ENCODE peak calls at places on chromosomes 16 and 17, in eight cellular contexts. One of them, this sample, is unnamed.

GRCh38 chr17:80847506-80848230 is 144.0 kb upstream of the CHMP6 start:
- DNase-seq in EL: no peak
- DNase-seq in SK-N-DZ: no peak
- DNase-seq in DMS153: no peak
- DNase-seq in NCI-H345: no peak
- DNase-seq in left kidney: no peak
- DNase-seq in activated naive CD4-positive, alpha-beta T cell: peak; percentile 46
- DNase-seq in stimulated activated CD8-positive, alpha-beta memory T cell treated with anti-CD3 and anti-CD28 coated beads, Interleukin-7, amount 100 ng/mL, for 1 hour: peak; percentile 42
- DNase-seq in this sample: peak; percentile 73

GRCh38 chr16:9898121-9898520 is 284.1 kb downstream of the GRIN2A start:
- DNase-seq in EL: no peak
- DNase-seq in SK-N-DZ: no peak
- DNase-seq in DMS153: no peak
- DNase-seq in NCI-H345: no peak
- DNase-seq in left kidney: no peak
- DNase-seq in activated naive CD4-positive, alpha-beta T cell: no peak
- DNase-seq in stimulated activated CD8-positive, alpha-beta memory T cell treated with anti-CD3 and anti-CD28 coated beads, Interleukin-7, amount 100 ng/mL, for 1 hour: no peak
- DNase-seq in this sample: no peak

GRCh38 chr16:80971814-80972213 is 34.9 kb downstream of the CMC2 start:
- DNase-seq in EL: no peak
- DNase-seq in SK-N-DZ: peak; percentile 26
- DNase-seq in DMS153: no peak
- DNase-seq in NCI-H345: no peak
- DNase-seq in left kidney: peak; percentile 39
- DNase-seq in activated naive CD4-positive, alpha-beta T cell: no peak
- DNase-seq in stimulated activated CD8-positive, alpha-beta memory T cell treated with anti-CD3 and anti-CD28 coated beads, Interleukin-7, amount 100 ng/mL, for 1 hour: no peak
- DNase-seq in this sample: no peak

GRCh38 chr17:82327289-82327688 is 6.3 kb downstream of the SECTM1 start:
- DNase-seq in EL: no peak
- DNase-seq in SK-N-DZ: no peak
- DNase-seq in DMS153: no peak
- DNase-seq in NCI-H345: no peak
- DNase-seq in left kidney: no peak
- DNase-seq in activated naive CD4-positive, alpha-beta T cell: no peak
- DNase-seq in stimulated activated CD8-positive, alpha-beta memory T cell treated with anti-CD3 and anti-CD28 coated beads, Interleukin-7, amount 100 ng/mL, for 1 hour: no peak
- DNase-seq in this sample: no peak

GRCh38 chr16:35506898-35507194 is 2047.4 kb downstream of the TP53TG3F start:
- DNase-seq in EL: no peak
- DNase-seq in SK-N-DZ: no peak
- DNase-seq in DMS153: no peak
- DNase-seq in NCI-H345: no peak
- DNase-seq in left kidney: no peak
- DNase-seq in activated naive CD4-positive, alpha-beta T cell: no peak
- DNase-seq in stimulated activated CD8-positive, alpha-beta memory T cell treated with anti-CD3 and anti-CD28 coated beads, Interleukin-7, amount 100 ng/mL, for 1 hour: no peak
- DNase-seq in this sample: no peak

GRCh38 chr16:49282690-49283375 is 1.2 kb upstream of the CBLN1 start:
- DNase-seq in EL: no peak
- DNase-seq in SK-N-DZ: peak; percentile 67
- DNase-seq in DMS153: no peak
- DNase-seq in NCI-H345: no peak
- DNase-seq in left kidney: peak; percentile 49
- DNase-seq in activated naive CD4-positive, alpha-beta T cell: no peak
- DNase-seq in stimulated activated CD8-positive, alpha-beta memory T cell treated with anti-CD3 and anti-CD28 coated beads, Interleukin-7, amount 100 ng/mL, for 1 hour: no peak
- DNase-seq in this sample: no peak

GRCh38 chr17:48582750-48583069 is 4.6 kb upstream of the HOXB4 start:
- DNase-seq in EL: no peak
- DNase-seq in SK-N-DZ: no peak
- DNase-seq in DMS153: no peak
- DNase-seq in NCI-H345: peak; percentile 21
- DNase-seq in left kidney: no peak
- DNase-seq in activated naive CD4-positive, alpha-beta T cell: no peak
- DNase-seq in stimulated activated CD8-positive, alpha-beta memory T cell treated with anti-CD3 and anti-CD28 coated beads, Interleukin-7, amount 100 ng/mL, for 1 hour: no peak
- DNase-seq in this sample: no peak

GRCh38 chr17:8576895-8577294 is 53.6 kb downstream of the MYH10 start:
- DNase-seq in EL: no peak
- DNase-seq in SK-N-DZ: no peak
- DNase-seq in DMS153: no peak
- DNase-seq in NCI-H345: no peak
- DNase-seq in left kidney: no peak
- DNase-seq in activated naive CD4-positive, alpha-beta T cell: no peak
- DNase-seq in stimulated activated CD8-positive, alpha-beta memory T cell treated with anti-CD3 and anti-CD28 coated beads, Interleukin-7, amount 100 ng/mL, for 1 hour: no peak
- DNase-seq in this sample: no peak

GRCh38 chr17:75844530-75845057 is 390 bp upstream of the UNC13D start:
- DNase-seq in EL: no peak
- DNase-seq in SK-N-DZ: no peak
- DNase-seq in DMS153: no peak
- DNase-seq in NCI-H345: no peak
- DNase-seq in left kidney: no peak
- DNase-seq in activated naive CD4-positive, alpha-beta T cell: no peak
- DNase-seq in stimulated activated CD8-positive, alpha-beta memory T cell treated with anti-CD3 and anti-CD28 coated beads, Interleukin-7, amount 100 ng/mL, for 1 hour: no peak
- DNase-seq in this sample: no peak

GRCh38 chr16:80198995-80199299 is 341.8 kb upstream of the DYNLRB2 start:
- DNase-seq in EL: peak; percentile 6
- DNase-seq in SK-N-DZ: no peak
- DNase-seq in DMS153: no peak
- DNase-seq in NCI-H345: no peak
- DNase-seq in left kidney: no peak
- DNase-seq in activated naive CD4-positive, alpha-beta T cell: no peak
- DNase-seq in stimulated activated CD8-positive, alpha-beta memory T cell treated with anti-CD3 and anti-CD28 coated beads, Interleukin-7, amount 100 ng/mL, for 1 hour: no peak
- DNase-seq in this sample: no peak